ENCODE peak calls at places on chromosomes 5 and 9, in ten cellular contexts. V is caudate nucleus; Y is non-pigmented ciliary epithelial cell; T is left cardiac atrium; K is EL; W is CD4-positive, alpha-beta memory T cell; U is uterus; H is stimulated activated naive CD8-positive, alpha-beta T cell treated with anti-CD3 and anti-CD28 coated beads, Interleukin-15, amount 100 ng/mL, for 72 hours; P is sciatic nerve; I is natural killer cell treated with Interleukin-12 subunit alpha and Interleukin-12 subunit beta and Interleukin-15 and Interleukin-18, amount 100 ng/mL, for 72 hours. E is an unnamed sample.

GRCh38 chr9:131446276-131446675 is 52.4 kb downstream of the PRRC2B start:
- DNase-seq in W (no peak), V (no peak), T (no peak), P (no peak), I (peak), U (no peak), H (no peak), Y (no peak), K (no peak), E (no peak)

GRCh38 chr9:111298831-111299603 is 31.0 kb downstream of the OR2K2 start:
- DNase-seq in U (peak), H (no peak), K (peak), V (peak), P (peak), W (peak), Y (no peak), T (peak), I (no peak), E (peak)

GRCh38 chr9:78314953-78315870 is 18.3 kb downstream of the PSAT1 start:
- DNase-seq in T (no peak), W (no peak), H (no peak), K (peak), P (no peak), Y (no peak), V (no peak), U (no peak), I (no peak), E (no peak)

GRCh38 chr9:112203536-112203935 is 28.4 kb upstream of the SUSD1 start:
- DNase-seq in W (no peak), T (no peak), V (no peak), P (no peak), Y (no peak), H (no peak), U (no peak), K (peak), I (no peak), E (no peak)

GRCh38 chr5:151630088-151630487 is 39.0 kb upstream of the FAT2 start:
- DNase-seq in U (no peak), I (no peak), K (peak), T (no peak), H (no peak), P (no peak), V (no peak), W (no peak), Y (no peak), E (no peak)

GRCh38 chr5:176619203-176619568 is 9.2 kb upstream of the GPRIN1 start:
- DNase-seq in V (peak), U (no peak), P (peak), T (peak), H (peak), Y (peak), W (peak), I (peak), K (peak), E (peak)

GRCh38 chr9:2134391-2134790 is 119.2 kb downstream of the SMARCA2 start:
- DNase-seq in Y (no peak), T (no peak), K (peak), H (no peak), U (no peak), V (no peak), I (no peak), W (no peak), P (no peak), E (no peak)

GRCh38 chr9:34125681-34126206 is 754 bp downstream of the DCAF12 start:
- DNase-seq in K (peak), P (no peak), H (no peak), V (no peak), T (no peak), W (no peak), U (no peak), I (no peak), Y (no peak), E (no peak)

GRCh38 chr5:169805527-169805934 is 168.5 kb downstream of the DOCK2 start:
- DNase-seq in K (peak), U (no peak), T (no peak), Y (no peak), P (no peak), I (peak), V (peak), W (peak), H (peak), E (peak)

GRCh38 chr9:5455181-5455580 is 4.8 kb downstream of the CD274 start:
- DNase-seq in T (no peak), V (no peak), P (no peak), W (no peak), K (peak), Y (peak), I (no peak), U (no peak), H (no peak), E (no peak)

GRCh38 chr5:2462026-2462691 is 289.3 kb downstream of the IRX2 start:
- DNase-seq in U (no peak), T (no peak), H (no peak), W (no peak), V (no peak), I (no peak), P (no peak), Y (no peak), K (no peak), E (no peak)

GRCh38 chr9:90086076-90086475 is 481.3 kb downstream of the GADD45G start:
- DNase-seq in K (no peak), Y (no peak), V (no peak), H (no peak), W (no peak), P (no peak), T (peak), I (no peak), U (no peak), E (peak)

GRCh38 chr9:133759146-133759900 is 21.2 kb upstream of the SARDH start:
- DNase-seq in K (no peak), T (peak), I (no peak), P (peak), V (no peak), H (no peak), U (peak), W (no peak), Y (no peak), E (no peak)

GRCh38 chr9:130243015-130243881 is 22.3 kb upstream of the HMCN2 start:
- DNase-seq in P (peak), T (peak), H (peak), U (peak), I (peak), K (peak), Y (no peak), W (peak), V (peak), E (peak)

GRCh38 chr9:88829276-88829675 is 162.0 kb upstream of the S1PR3 start:
- DNase-seq in I (no peak), V (no peak), H (peak), Y (no peak), U (no peak), T (no peak), W (no peak), P (no peak), K (no peak), E (no peak)

GRCh38 chr5:174251305-174251704 is 205.8 kb downstream of the NSG2 start:
- DNase-seq in P (no peak), W (no peak), H (no peak), K (no peak), V (no peak), T (no peak), I (no peak), Y (no peak), U (no peak), E (no peak)

GRCh38 chr5:179668404-179668803 is 12.4 kb downstream of the CBY3 start:
- DNase-seq in Y (no peak), H (peak), U (no peak), P (no peak), W (peak), K (peak), T (no peak), V (no peak), I (no peak), E (no peak)

GRCh38 chr9:19533373-19533772 is 124.6 kb downstream of the ACER2 start:
- DNase-seq in W (no peak), I (no peak), U (no peak), H (no peak), K (peak), T (no peak), V (no peak), P (no peak), Y (peak), E (no peak)

GRCh38 chr5:56662891-56663290 is 152.5 kb upstream of the MAP3K1 start:
- DNase-seq in P (no peak), H (no peak), V (no peak), I (no peak), K (no peak), W (no peak), T (no peak), Y (no peak), U (no peak), E (no peak)

GRCh38 chr5:72377920-72378635 is 57.9 kb downstream of the PTCD2 start:
- DNase-seq in W (no peak), H (no peak), Y (no peak), I (no peak), V (no peak), U (no peak), P (no peak), K (peak), T (peak), E (no peak)

GRCh38 chr5:123916331-123917121 is 404.5 kb downstream of the CSNK1G3 start:
- DNase-seq in H (no peak), I (no peak), Y (peak), U (no peak), P (no peak), T (no peak), W (no peak), V (no peak), K (peak), E (no peak)

GRCh38 chr5:45639038-45639437 is 57.1 kb downstream of the HCN1 start:
- DNase-seq in V (no peak), K (no peak), I (no peak), T (no peak), Y (no peak), W (no peak), P (no peak), H (no peak), U (no peak), E (no peak)

GRCh38 chr9:135060461-135061116 is 26.9 kb upstream of the OLFM1 start:
- DNase-seq in K (no peak), I (no peak), V (no peak), H (no peak), T (no peak), P (peak), W (no peak), Y (no peak), U (no peak), E (peak)

GRCh38 chr9:125845271-125845808 is 98.2 kb downstream of the PBX3 start:
- DNase-seq in W (no peak), V (no peak), I (no peak), Y (no peak), P (no peak), T (no peak), U (no peak), H (no peak), K (no peak), E (no peak)

GRCh38 chr5:96142786-96143434 is 181.3 kb upstream of the ELL2 start:
- DNase-seq in T (no peak), W (no peak), I (no peak), K (peak), V (no peak), U (no peak), H (no peak), Y (no peak), P (no peak), E (no peak)

GRCh38 chr9:120619751-120620655 is 40.0 kb upstream of the CDK5RAP2 start:
- DNase-seq in H (peak), V (no peak), Y (peak), T (no peak), P (peak), K (peak), W (peak), I (peak), U (peak), E (peak)

GRCh38 chr9:130143279-130143893 is 28.8 kb upstream of the NCS1 start:
- DNase-seq in U (no peak), H (no peak), I (no peak), V (no peak), P (no peak), K (no peak), T (no peak), W (no peak), Y (no peak), E (no peak)

GRCh38 chr9:126582427-126582826 is 31.3 kb upstream of the LMX1B start:
- DNase-seq in T (no peak), I (no peak), Y (no peak), K (no peak), W (no peak), P (no peak), H (no peak), U (no peak), V (no peak), E (no peak)

GRCh38 chr9:29796291-29796952 is 2223.1 kb upstream of the C9orf72 start:
- DNase-seq in H (no peak), T (no peak), P (no peak), W (no peak), Y (no peak), U (no peak), I (no peak), V (no peak), K (no peak), E (no peak)

GRCh38 chr9:23779220-23779619 is 46.8 kb downstream of the ELAVL2 start:
- DNase-seq in W (no peak), T (no peak), P (no peak), I (no peak), H (no peak), V (peak), U (no peak), Y (no peak), K (no peak), E (no peak)

GRCh38 chr5:137753227-137753985 is 757 bp downstream of the HNRNPA0 start:
- DNase-seq in T (peak), K (no peak), V (no peak), U (peak), P (peak), H (peak), W (peak), I (peak), Y (no peak), E (peak)

E was measured in heart left ventricle.